ENCODE peak calls at places on chromosome 12, in six cellular contexts. One of them, this sample, is unnamed.

GRCh38 chr12:50240096-50240791 is 43.1 kb downstream of the LIMA1 start:
- DNase-seq in neural progenitor cell: no peak
- DNase-seq in GM23248: no peak
- DNase-seq in MM.1S: no peak
- DNase-seq in HCT116: no peak
- DNase-seq in SK-N-SH: no peak
- DNase-seq in this sample: no peak

GRCh38 chr12:107242189-107242588 is 148.8 kb upstream of the CRY1 start:
- DNase-seq in neural progenitor cell: no peak
- DNase-seq in GM23248: no peak
- DNase-seq in MM.1S: no peak
- DNase-seq in HCT116: no peak
- DNase-seq in SK-N-SH: no peak
- DNase-seq in this sample: peak

GRCh38 chr12:89707623-89707991 is 1.0 kb downstream of the ATP2B1 start:
- DNase-seq in neural progenitor cell: peak
- DNase-seq in GM23248: peak
- DNase-seq in MM.1S: peak
- DNase-seq in HCT116: no peak
- DNase-seq in SK-N-SH: peak
- DNase-seq in this sample: no peak

GRCh38 chr12:41277019-41277770 is 89.1 kb downstream of the PDZRN4 start:
- DNase-seq in neural progenitor cell: peak
- DNase-seq in GM23248: peak
- DNase-seq in MM.1S: peak
- DNase-seq in HCT116: peak
- DNase-seq in SK-N-SH: peak
- DNase-seq in this sample: peak

GRCh38 chr12:120267736-120268135 is 2.2 kb upstream of the PXN start:
- DNase-seq in neural progenitor cell: no peak
- DNase-seq in GM23248: no peak
- DNase-seq in MM.1S: no peak
- DNase-seq in HCT116: no peak
- DNase-seq in SK-N-SH: no peak
- DNase-seq in this sample: no peak

GRCh38 chr12:89461649-89462612 is 62.7 kb downstream of the GALNT4 start:
- DNase-seq in neural progenitor cell: peak
- DNase-seq in GM23248: peak
- DNase-seq in MM.1S: peak
- DNase-seq in HCT116: peak
- DNase-seq in SK-N-SH: peak
- DNase-seq in this sample: peak

GRCh38 chr12:122029620-122030426 is 8.1 kb downstream of the BCL7A start:
- DNase-seq in neural progenitor cell: no peak
- DNase-seq in GM23248: no peak
- DNase-seq in MM.1S: no peak
- DNase-seq in HCT116: no peak
- DNase-seq in SK-N-SH: no peak
- DNase-seq in this sample: no peak

GRCh38 chr12:113089839-113090238 is 33.3 kb downstream of the DTX1 start:
- DNase-seq in neural progenitor cell: no peak
- DNase-seq in GM23248: no peak
- DNase-seq in MM.1S: no peak
- DNase-seq in HCT116: no peak
- DNase-seq in SK-N-SH: no peak
- DNase-seq in this sample: no peak

GRCh38 chr12:18165422-18165871 is 75.5 kb upstream of the RERGL start:
- DNase-seq in neural progenitor cell: no peak
- DNase-seq in GM23248: peak
- DNase-seq in MM.1S: peak
- DNase-seq in HCT116: no peak
- DNase-seq in SK-N-SH: no peak
- DNase-seq in this sample: peak

GRCh38 chr12:15364221-15365170 is 42.2 kb downstream of the PTPRO start:
- DNase-seq in neural progenitor cell: no peak
- DNase-seq in GM23248: peak
- DNase-seq in MM.1S: no peak
- DNase-seq in HCT116: no peak
- DNase-seq in SK-N-SH: no peak
- DNase-seq in this sample: peak

GRCh38 chr12:45726594-45727300 is 2.8 kb upstream of the ARID2 start:
- DNase-seq in neural progenitor cell: peak
- DNase-seq in GM23248: peak
- DNase-seq in MM.1S: peak
- DNase-seq in HCT116: no peak
- DNase-seq in SK-N-SH: peak
- DNase-seq in this sample: peak

GRCh38 chr12:49588761-49589516 is 16.5 kb downstream of the FAM186B start:
- DNase-seq in neural progenitor cell: no peak
- DNase-seq in GM23248: no peak
- DNase-seq in MM.1S: no peak
- DNase-seq in HCT116: no peak
- DNase-seq in SK-N-SH: no peak
- DNase-seq in this sample: no peak

GRCh38 chr12:94203181-94203546 is 54.8 kb downstream of the PLXNC1 start:
- DNase-seq in neural progenitor cell: no peak
- DNase-seq in GM23248: no peak
- DNase-seq in MM.1S: no peak
- DNase-seq in HCT116: no peak
- DNase-seq in SK-N-SH: no peak
- DNase-seq in this sample: no peak

GRCh38 chr12:57046947-57047890 is 2.7 kb downstream of the MYO1A start:
- DNase-seq in neural progenitor cell: no peak
- DNase-seq in GM23248: no peak
- DNase-seq in MM.1S: no peak
- DNase-seq in HCT116: no peak
- DNase-seq in SK-N-SH: no peak
- DNase-seq in this sample: no peak

GRCh38 chr12:64673490-64674169 is 63.3 kb downstream of the RASSF3 start:
- DNase-seq in neural progenitor cell: peak
- DNase-seq in GM23248: no peak
- DNase-seq in MM.1S: no peak
- DNase-seq in HCT116: no peak
- DNase-seq in SK-N-SH: peak
- DNase-seq in this sample: no peak
- H3K9ac ChIP-seq in neural progenitor cell: no peak
- H3K9ac ChIP-seq in GM23248: no peak
- H3K9ac ChIP-seq in MM.1S: no peak
- H3K9ac ChIP-seq in HCT116: peak
- H3K9ac ChIP-seq in SK-N-SH: no peak
- H3K9ac ChIP-seq in this sample: no peak

DNA sequence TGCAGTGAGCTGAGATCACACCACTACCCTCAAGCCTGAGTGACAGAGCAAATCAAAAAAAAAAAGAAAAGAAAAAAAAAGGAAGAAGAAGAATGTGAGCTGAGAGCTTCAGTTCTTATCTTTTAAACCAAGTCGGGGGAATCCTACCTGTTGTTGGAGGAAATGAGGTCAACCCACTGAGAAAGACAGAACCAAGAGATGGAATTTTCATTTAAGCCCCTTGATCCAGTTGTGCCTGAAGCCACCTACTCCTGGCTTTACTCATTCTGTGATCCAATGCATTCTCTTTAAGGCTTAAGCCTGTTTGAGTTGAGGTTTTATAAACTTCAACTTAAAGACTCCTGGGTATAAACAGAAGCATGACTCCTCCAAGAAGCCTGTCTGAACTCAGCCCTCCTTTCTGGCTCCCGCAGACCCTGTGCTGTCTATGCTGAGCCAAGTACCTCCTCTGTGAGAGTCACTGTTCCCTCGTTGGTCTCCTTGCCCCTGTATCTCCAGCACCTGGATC is 32.5 kb downstream of the MAP1LC3B2 start:
- DNase-seq in neural progenitor cell: no peak
- DNase-seq in GM23248: peak
- DNase-seq in MM.1S: no peak
- DNase-seq in HCT116: no peak
- DNase-seq in SK-N-SH: no peak
- DNase-seq in this sample: no peak
- H3K27ac ChIP-seq in neural progenitor cell: no peak
- H3K27ac ChIP-seq in GM23248: peak
- H3K27ac ChIP-seq in MM.1S: no peak
- H3K27ac ChIP-seq in HCT116: no peak
- H3K27ac ChIP-seq in SK-N-SH: no peak
- H3K27ac ChIP-seq in this sample: no peak

GRCh38 chr12:124511259-124511985 is 56.0 kb downstream of the NCOR2 start:
- DNase-seq in neural progenitor cell: no peak
- DNase-seq in GM23248: no peak
- DNase-seq in MM.1S: no peak
- DNase-seq in HCT116: no peak
- DNase-seq in SK-N-SH: no peak
- DNase-seq in this sample: no peak

GRCh38 chr12:124513297-124513867 is 54.0 kb downstream of the NCOR2 start:
- DNase-seq in neural progenitor cell: peak
- DNase-seq in GM23248: no peak
- DNase-seq in MM.1S: no peak
- DNase-seq in HCT116: no peak
- DNase-seq in SK-N-SH: no peak
- DNase-seq in this sample: peak

GRCh38 chr12:124514145-124514995 is 53.0 kb downstream of the NCOR2 start:
- DNase-seq in neural progenitor cell: no peak
- DNase-seq in GM23248: no peak
- DNase-seq in MM.1S: no peak
- DNase-seq in HCT116: no peak
- DNase-seq in SK-N-SH: no peak
- DNase-seq in this sample: no peak

GRCh38 chr12:124510301-124510970 is 57.0 kb downstream of the NCOR2 start:
- DNase-seq in neural progenitor cell: no peak
- DNase-seq in GM23248: no peak
- DNase-seq in MM.1S: no peak
- DNase-seq in HCT116: no peak
- DNase-seq in SK-N-SH: peak
- DNase-seq in this sample: peak

DNA sequence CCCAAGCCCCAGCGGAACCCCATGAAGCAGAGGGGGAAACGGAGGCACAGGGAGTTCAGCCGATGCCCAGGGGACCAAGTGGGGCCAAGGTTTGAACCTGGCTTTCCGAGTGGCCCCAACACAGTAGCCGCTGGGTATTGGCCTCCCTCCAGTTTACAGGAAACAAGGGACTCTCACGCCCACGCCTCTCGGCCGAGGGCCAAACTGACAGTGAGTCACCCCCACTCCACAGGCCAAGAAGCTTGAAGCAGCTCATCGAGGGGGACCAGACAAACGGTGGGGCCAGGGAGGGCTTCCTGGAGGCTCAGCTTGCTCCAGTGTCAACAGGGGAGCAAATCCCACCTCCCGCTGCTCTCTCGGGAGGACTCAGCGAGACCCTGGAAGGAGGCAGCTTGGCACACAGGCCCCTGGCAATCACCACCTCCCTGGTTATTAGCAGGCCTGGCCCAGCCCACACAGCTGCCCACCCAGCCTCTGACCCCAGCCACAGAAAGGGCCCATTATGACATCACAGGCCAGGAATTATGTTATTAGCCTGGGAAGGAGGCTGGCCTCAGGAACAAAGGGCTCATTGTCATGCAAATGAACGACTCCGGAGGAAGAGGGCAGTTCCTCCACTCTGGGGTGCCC is 54.6 kb downstream of the NCOR2 start:
- DNase-seq in neural progenitor cell: peak
- DNase-seq in GM23248: peak
- DNase-seq in MM.1S: no peak
- DNase-seq in HCT116: peak
- DNase-seq in SK-N-SH: peak
- DNase-seq in this sample: peak
- TF ChIP-seq EZH2phosphoT487 in neural progenitor cell: no peak
- TF ChIP-seq EZH2phosphoT487 in GM23248: no peak
- TF ChIP-seq EZH2phosphoT487 in MM.1S: no peak
- TF ChIP-seq EZH2phosphoT487 in HCT116: no peak
- TF ChIP-seq EZH2phosphoT487 in SK-N-SH: no peak
- TF ChIP-seq EZH2phosphoT487 in this sample: no peak

GRCh38 chr12:117384735-117385134 is 23.3 kb upstream of the NOS1 start:
- DNase-seq in neural progenitor cell: no peak
- DNase-seq in GM23248: no peak
- DNase-seq in MM.1S: no peak
- DNase-seq in HCT116: no peak
- DNase-seq in SK-N-SH: peak
- DNase-seq in this sample: no peak
- H3K9ac ChIP-seq in neural progenitor cell: no peak
- H3K9ac ChIP-seq in GM23248: no peak
- H3K9ac ChIP-seq in MM.1S: no peak
- H3K9ac ChIP-seq in HCT116: no peak
- H3K9ac ChIP-seq in SK-N-SH: no peak
- H3K9ac ChIP-seq in this sample: no peak

GRCh38 chr12:3604750-3605638 is 114.0 kb downstream of the PRMT8 start:
- DNase-seq in neural progenitor cell: peak
- DNase-seq in GM23248: no peak
- DNase-seq in MM.1S: no peak
- DNase-seq in HCT116: no peak
- DNase-seq in SK-N-SH: peak
- DNase-seq in this sample: peak
- H3K27ac ChIP-seq in neural progenitor cell: no peak
- H3K27ac ChIP-seq in GM23248: no peak
- H3K27ac ChIP-seq in MM.1S: no peak
- H3K27ac ChIP-seq in HCT116: no peak
- H3K27ac ChIP-seq in SK-N-SH: peak
- H3K27ac ChIP-seq in this sample: no peak

GRCh38 chr12:6235499-6235898 is 35.3 kb downstream of the CD9 start:
- DNase-seq in neural progenitor cell: no peak
- DNase-seq in GM23248: no peak
- DNase-seq in MM.1S: peak
- DNase-seq in HCT116: no peak
- DNase-seq in SK-N-SH: no peak
- DNase-seq in this sample: peak
- TF ChIP-seq EZH2phosphoT487 in neural progenitor cell: no peak
- TF ChIP-seq EZH2phosphoT487 in GM23248: no peak
- TF ChIP-seq EZH2phosphoT487 in MM.1S: no peak
- TF ChIP-seq EZH2phosphoT487 in HCT116: no peak
- TF ChIP-seq EZH2phosphoT487 in SK-N-SH: no peak
- TF ChIP-seq EZH2phosphoT487 in this sample: no peak

This sample was measured in PC-3.